ENCODE peak calls at places on chromosomes 13 and 19, in four cellular contexts. T, G, L and C are unnamed samples.
A peak's percentile ranks its signal among the peaks of the same experiment; 100 is the strongest.

GRCh38 chr13:98485561-98485960 is 91.3 kb downstream of the STK24 start:
- DNase-seq in T (no peak), G (no peak), L (no peak), C (no peak)

GRCh38 chr19:51721905-51722304 is 1.9 kb downstream of the HAS1 start:
- DNase-seq in T (no peak), G (no peak), L (no peak), C (no peak)

GRCh38 chr19:51784922-51785690 is 9.9 kb upstream of the FPR3 start:
- DNase-seq in T (peak; percentile 96), G (peak; percentile 58), L (no peak), C (peak; percentile 84)

GRCh38 chr19:35268546-35269424 is at the start of gene USF2:
- DNase-seq in T (no peak), G (peak; percentile 53), L (peak; percentile 79), C (peak; percentile 89)

GRCh38 chr19:45469835-45470146 is 2.0 kb downstream of the FOSB start:
- DNase-seq in T (no peak), G (no peak), L (no peak), C (no peak)

GRCh38 chr13:60134376-60134775 is 29.4 kb downstream of the DIAPH3 start:
- DNase-seq in T (no peak), G (no peak), L (no peak), C (no peak)

GRCh38 chr19:4386038-4386782 is 14.1 kb downstream of the SH3GL1 start:
- DNase-seq in T (no peak), G (no peak), L (no peak), C (no peak)

GRCh38 chr19:18336121-18336520 is 4.3 kb upstream of the PGPEP1 start:
- DNase-seq in T (no peak), G (no peak), L (no peak), C (no peak)

GRCh38 chr19:29795461-29795860 is 16.3 kb upstream of the CCNE1 start:
- DNase-seq in T (no peak), G (no peak), L (no peak), C (no peak)

GRCh38 chr19:48456864-48457263 is 1.5 kb downstream of the KCNJ14 start:
- DNase-seq in T (no peak), G (no peak), L (no peak), C (no peak)

GRCh38 chr13:38879278-38879677 is 111.4 kb downstream of the STOML3 start:
- DNase-seq in T (no peak), G (no peak), L (no peak), C (no peak)

GRCh38 chr19:2261438-2262172 is 5.4 kb upstream of the JSRP1 start:
- DNase-seq in T (no peak), G (peak; percentile 43), L (no peak), C (no peak)

GRCh38 chr13:60398949-60399589 is 2.0 kb downstream of the TDRD3 start:
- DNase-seq in T (no peak), G (no peak), L (no peak), C (no peak)

GRCh38 chr13:109154546-109154945 is 525.1 kb downstream of the MYO16 start:
- DNase-seq in T (no peak), G (no peak), L (no peak), C (no peak)

GRCh38 chr13:40285634-40286033 is 380.8 kb downstream of the FOXO1 start:
- DNase-seq in T (no peak), G (no peak), L (no peak), C (no peak)

GRCh38 chr19:23571175-23571574 is 115.8 kb downstream of the ZNF675 start:
- DNase-seq in T (no peak), G (no peak), L (no peak), C (no peak)

GRCh38 chr19:31548941-31549340 is 199.7 kb upstream of the TSHZ3 start:
- DNase-seq in T (no peak), G (no peak), L (no peak), C (peak; percentile 27)

GRCh38 chr19:23762884-23763711 is 4.4 kb upstream of the ZNF681 start:
- DNase-seq in T (no peak), G (no peak), L (peak; percentile 70), C (peak; percentile 83)

GRCh38 chr19:925912-926594 is at the start of gene ARID3A:
- DNase-seq in T (no peak), G (no peak), L (no peak), C (peak; percentile 84)

GRCh38 chr19:19053508-19054314 is 10.1 kb upstream of the SLC25A42 start:
- DNase-seq in T (no peak), G (no peak), L (peak; percentile 72), C (peak; percentile 79)

GRCh38 chr13:82749551-82749950 is 1132.7 kb downstream of the SLITRK1 start:
- DNase-seq in T (no peak), G (no peak), L (no peak), C (no peak)

GRCh38 chr19:45177817-45178261 is at the start of gene TRAPPC6A:
- DNase-seq in T (no peak), G (peak; percentile 18), L (no peak), C (no peak)

GRCh38 chr13:79631260-79631659 is 150.3 kb downstream of the NDFIP2 start:
- DNase-seq in T (no peak), G (no peak), L (no peak), C (no peak)

GRCh38 chr13:62433660-62434059 is 1018.0 kb upstream of the PCDH20 start:
- DNase-seq in T (no peak), G (no peak), L (no peak), C (no peak)

GRCh38 chr13:73698859-73699258 is 435.3 kb downstream of the KLF12 start:
- DNase-seq in T (peak; percentile 55), G (no peak), L (no peak), C (no peak)

GRCh38 chr13:33403807-33404362 is 118.3 kb upstream of the STARD13 start:
- DNase-seq in T (no peak), G (no peak), L (no peak), C (no peak)

GRCh38 chr13:33405371-33405770 is 119.8 kb upstream of the STARD13 start:
- DNase-seq in T (no peak), G (no peak), L (no peak), C (no peak)

GRCh38 chr13:33402975-33403374 is 117.4 kb upstream of the STARD13 start:
- DNase-seq in T (no peak), G (no peak), L (no peak), C (no peak)

DNA sequence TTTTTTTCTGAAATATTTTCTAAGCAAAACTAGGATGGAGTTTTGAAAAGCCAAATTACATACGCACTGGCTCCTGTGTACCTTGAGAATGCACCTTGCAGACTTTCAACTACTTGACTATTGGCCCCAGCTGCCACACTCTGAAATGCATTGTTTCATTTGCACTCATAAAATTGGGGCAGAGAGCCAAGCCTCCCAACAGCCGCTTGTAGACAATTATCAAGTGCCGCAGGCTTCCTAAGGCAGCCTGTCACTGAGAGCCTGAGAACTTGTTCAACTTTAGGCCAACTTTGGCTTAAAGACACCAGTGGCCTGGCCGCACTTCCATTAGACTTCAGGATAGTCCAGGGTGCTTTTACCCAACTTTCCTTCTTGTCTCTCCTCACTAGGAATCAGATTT is 115.7 kb upstream of the STARD13 start:
- DNase-seq in T (no peak), G (no peak), L (no peak), C (peak; percentile 81)
- TF ChIP-seq EP300 in T (no peak), G (no peak), L (no peak), C (no peak)

GRCh38 chr13:97194473-97194872 is 27.7 kb upstream of the MBNL2 start:
- DNase-seq in T (no peak), G (no peak), L (no peak), C (no peak)
- TF ChIP-seq EP300 in T (no peak), G (no peak), L (no peak), C (no peak)

DNA sequence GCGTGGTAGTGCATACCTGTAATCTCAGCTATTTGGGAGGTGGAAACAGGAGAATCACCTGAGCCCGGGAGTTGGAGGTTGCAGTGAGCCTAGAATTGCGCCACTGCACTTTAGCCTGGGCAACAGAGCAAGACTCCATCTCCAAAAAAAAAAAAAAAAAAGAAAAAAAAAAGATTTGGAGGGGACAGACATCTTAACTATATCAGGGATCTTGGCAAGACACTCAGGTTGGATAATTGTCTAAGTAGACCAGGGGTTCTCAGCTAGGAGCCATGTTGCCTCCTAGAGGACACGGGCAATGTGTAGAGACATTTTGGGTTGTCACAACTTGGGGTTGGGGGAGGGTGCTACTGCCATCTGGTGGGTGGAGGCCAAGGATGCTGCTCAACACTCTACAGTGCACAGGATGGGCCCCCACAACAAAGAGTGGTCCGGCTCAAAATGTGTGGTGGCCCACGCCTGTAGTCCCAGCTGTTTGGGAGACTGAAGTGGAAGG is 1.9 kb upstream of the ZNF580 start:
- DNase-seq in T (no peak), G (no peak), L (no peak), C (no peak)
- TF ChIP-seq EP300 in T (no peak), G (no peak), L (no peak), C (no peak)

DNA sequence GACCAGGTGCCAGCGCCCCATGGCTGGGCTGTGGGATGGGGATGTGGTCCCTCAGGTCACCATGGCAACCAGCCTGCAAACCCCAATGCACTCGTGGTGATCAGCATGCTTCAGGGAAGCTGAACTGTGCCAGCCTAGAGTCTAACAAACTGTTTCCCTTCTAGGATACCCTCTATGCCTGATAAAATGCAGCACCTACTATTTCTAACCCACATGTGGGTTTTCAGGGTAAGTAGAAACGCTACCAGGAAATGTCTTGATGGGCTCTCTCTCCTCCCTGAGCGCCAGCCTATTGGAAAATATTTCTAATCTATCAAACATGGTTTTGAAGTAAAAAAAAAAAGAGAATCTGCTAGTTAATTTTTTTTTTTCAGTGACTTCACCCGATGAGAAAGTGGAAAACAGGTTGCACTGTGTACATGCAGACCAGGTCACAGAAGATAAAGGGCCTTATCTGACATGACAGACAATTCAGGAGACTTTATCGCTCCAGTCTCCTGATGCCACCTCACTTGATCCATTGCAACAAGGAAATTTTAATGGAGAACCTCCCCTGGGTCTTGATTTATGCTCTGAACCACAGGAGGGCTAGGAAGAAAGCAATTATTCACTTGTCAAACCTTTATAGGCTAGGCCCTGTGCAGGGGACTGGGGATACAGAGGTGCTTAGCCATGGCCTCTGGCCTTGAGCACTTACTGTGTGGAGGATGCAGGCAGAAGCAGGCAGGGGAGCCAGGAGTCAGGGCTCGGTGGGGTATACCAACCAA is 51.2 kb downstream of the RASL11A start:
- DNase-seq in T (no peak), G (no peak), L (no peak), C (no peak)
- TF ChIP-seq EP300 in T (no peak), G (no peak), L (no peak), C (no peak)

GRCh38 chr19:13116282-13117175 is at the start of gene TRMT1:
- DNase-seq in T (peak; percentile 98), G (peak; percentile 98), L (peak; percentile 88), C (peak; percentile 96)
- TF ChIP-seq EP300 in T (no peak), G (peak; percentile 96), L (no peak), C (peak; percentile 59)

GRCh38 chr13:112959206-112959605 is 9.8 kb upstream of the MCF2L start:
- DNase-seq in T (no peak), G (no peak), L (no peak), C (peak; percentile 53)
- TF ChIP-seq EP300 in T (peak; percentile 68), G (peak; percentile 61), L (no peak), C (no peak)

DNA sequence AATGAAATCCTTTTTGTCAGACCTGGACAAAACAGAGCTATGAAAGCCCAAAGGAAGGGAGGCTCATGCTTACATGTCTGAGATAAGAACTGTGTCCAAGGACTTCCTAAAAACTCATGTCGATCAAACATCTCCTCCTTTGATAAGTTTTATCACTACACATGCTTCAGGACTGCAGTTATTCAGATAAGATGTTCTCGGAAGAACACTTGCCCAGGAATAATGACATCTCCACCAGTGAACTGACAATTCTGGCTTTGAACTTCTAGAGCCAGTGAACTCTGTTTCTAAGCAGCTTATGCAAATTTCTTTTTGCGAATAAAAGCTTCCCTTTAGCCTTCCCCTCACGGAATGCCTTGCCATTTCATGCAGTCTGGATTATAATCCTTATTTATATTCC is 561.6 kb downstream of the TBC1D4 start:
- DNase-seq in T (no peak), G (no peak), L (no peak), C (no peak)
- TF ChIP-seq EP300 in T (no peak), G (no peak), L (no peak), C (no peak)